ENCODE peak calls at places on chromosomes 2 and 18, in eight cellular contexts. R, I, J, T, M, S, W and Y are unnamed samples. For H3K4me1, the result is how much of the 10 kb centered on the place peaks cover.

GRCh38 chr2:95265182-95265581 is 9.1 kb upstream of the PROM2 start:
- DNase-seq in R (no peak), I (no peak), J (no peak), T (peak), M (no peak), S (no peak), W (no peak), Y (no peak)

GRCh38 chr18:34600874-34601273 is 109.2 kb upstream of the DTNA start:
- DNase-seq in R (no peak), I (no peak), J (no peak), T (no peak), M (no peak), S (no peak), W (no peak), Y (no peak)

GRCh38 chr2:95291222-95291621 is 5.9 kb upstream of the KCNIP3 start:
- DNase-seq in R (no peak), I (no peak), J (no peak), T (no peak), M (no peak), S (no peak), W (no peak), Y (no peak)

GRCh38 chr2:6896930-6897759 is 19.6 kb downstream of the RSAD2 start:
- DNase-seq in R (peak), I (peak), J (peak), T (no peak), M (no peak), S (peak), W (peak), Y (peak)

GRCh38 chr2:26724004-26724750 is 31.7 kb downstream of the KCNK3 start:
- DNase-seq in R (no peak), I (no peak), J (peak), T (peak), M (no peak), S (no peak), W (peak), Y (no peak)

GRCh38 chr2:68320118-68320641 is 431 bp upstream of the CNRIP1 start:
- DNase-seq in R (no peak), I (peak), J (no peak), T (no peak), M (no peak), S (no peak), W (no peak), Y (no peak)

GRCh38 chr2:88540346-88540745 is 86.9 kb downstream of the EIF2AK3 start:
- DNase-seq in R (no peak), I (no peak), J (no peak), T (no peak), M (no peak), S (no peak), W (no peak), Y (no peak)

GRCh38 chr2:236667526-236667925 is 97.9 kb downstream of the ACKR3 start:
- DNase-seq in R (no peak), I (no peak), J (no peak), T (peak), M (no peak), S (no peak), W (no peak), Y (no peak)

GRCh38 chr2:36578343-36579296 is 19.3 kb downstream of the FEZ2 start:
- DNase-seq in R (no peak), I (no peak), J (no peak), T (no peak), M (no peak), S (no peak), W (no peak), Y (no peak)

GRCh38 chr18:22871809-22872525 is 61.2 kb upstream of the RBBP8 start:
- DNase-seq in R (no peak), I (no peak), J (no peak), T (no peak), M (no peak), S (no peak), W (peak), Y (no peak)

GRCh38 chr2:149989447-149990063 is 402.0 kb upstream of the MMADHC start:
- DNase-seq in R (no peak), I (no peak), J (peak), T (no peak), M (no peak), S (no peak), W (no peak), Y (no peak)

GRCh38 chr2:195562624-195563566 is 94.1 kb upstream of the SLC39A10 start:
- DNase-seq in R (peak), I (no peak), J (no peak), T (no peak), M (no peak), S (no peak), W (no peak), Y (no peak)

GRCh38 chr18:25830787-25831186 is 259.6 kb downstream of the SS18 start:
- DNase-seq in R (no peak), I (no peak), J (peak), T (peak), M (no peak), S (no peak), W (no peak), Y (no peak)

GRCh38 chr2:161418715-161419337 is 2.7 kb downstream of the TBR1 start:
- DNase-seq in R (no peak), I (peak), J (no peak), T (no peak), M (no peak), S (no peak), W (no peak), Y (no peak)

GRCh38 chr2:111900859-111901258 is 2.5 kb downstream of the MERTK start:
- DNase-seq in R (peak), I (peak), J (peak), T (no peak), M (no peak), S (no peak), W (peak), Y (no peak)

GRCh38 chr2:69241664-69242063 is 145.4 kb downstream of the GFPT1 start:
- DNase-seq in R (no peak), I (no peak), J (no peak), T (no peak), M (no peak), S (no peak), W (no peak), Y (no peak)

GRCh38 chr18:55088000-55088401 is 128.7 kb upstream of the CCDC68 start:
- DNase-seq in R (no peak), I (no peak), J (no peak), T (no peak), M (no peak), S (no peak), W (no peak), Y (no peak)

GRCh38 chr18:69257861-69258458 is 142.7 kb upstream of the DOK6 start:
- DNase-seq in R (no peak), I (no peak), J (peak), T (no peak), M (no peak), S (no peak), W (no peak), Y (no peak)

GRCh38 chr18:9101730-9102390 is 639 bp upstream of the NDUFV2 start:
- DNase-seq in R (peak), I (no peak), J (peak), T (no peak), M (no peak), S (peak), W (peak), Y (peak)

GRCh38 chr2:236790991-236791390 is 221.4 kb downstream of the ACKR3 start:
- DNase-seq in R (no peak), I (no peak), J (no peak), T (no peak), M (no peak), S (no peak), W (no peak), Y (no peak)

GRCh38 chr2:231129216-231129615 is 4.4 kb upstream of the HTR2B start:
- DNase-seq in R (no peak), I (no peak), J (no peak), T (no peak), M (no peak), S (no peak), W (no peak), Y (no peak)

GRCh38 chr2:10382313-10383061 is 65.6 kb downstream of the ODC1 start:
- DNase-seq in R (peak), I (no peak), J (no peak), T (no peak), M (peak), S (peak), W (peak), Y (peak)

GRCh38 chr2:72115361-72116080 is 32.1 kb downstream of the CYP26B1 start:
- DNase-seq in R (no peak), I (no peak), J (no peak), T (peak), M (no peak), S (no peak), W (peak), Y (no peak)

GRCh38 chr2:25955036-25955435 is 27.3 kb downstream of the KIF3C start:
- DNase-seq in R (no peak), I (no peak), J (no peak), T (no peak), M (no peak), S (no peak), W (no peak), Y (no peak)

GRCh38 chr2:19989681-19990415 is at the start of gene WDR35:
- DNase-seq in R (peak), I (peak), J (peak), T (peak), M (peak), S (peak), W (peak), Y (peak)

GRCh38 chr2:240363718-240364581 is 71.5 kb upstream of the GPC1 start:
- DNase-seq in R (no peak), I (no peak), J (no peak), T (no peak), M (no peak), S (no peak), W (no peak), Y (no peak)

GRCh38 chr2:179787601-179788000 is 73.8 kb downstream of the ZNF385B start:
- DNase-seq in R (no peak), I (peak), J (no peak), T (no peak), M (no peak), S (no peak), W (no peak), Y (no peak)

GRCh38 chr18:76412010-76412817 is 82.8 kb downstream of the ZNF516 start:
- DNase-seq in R (no peak), I (no peak), J (no peak), T (no peak), M (no peak), S (no peak), W (no peak), Y (peak)

GRCh38 chr2:176891857-176892256 is 320.7 kb upstream of the HNRNPA3 start:
- DNase-seq in R (no peak), I (no peak), J (no peak), T (no peak), M (no peak), S (no peak), W (no peak), Y (no peak)
- H3K4me3 ChIP-seq in R (no peak), I (no peak), J (no peak), T (no peak), M (no peak), S (no peak), W (no peak), Y (no peak)

GRCh38 chr18:13219576-13219975 is 1.0 kb downstream of the LDLRAD4 start:
- DNase-seq in R (peak), I (no peak), J (no peak), T (no peak), M (no peak), S (no peak), W (peak), Y (no peak)
- H3K4me1 ChIP-seq in R (under half), I (under half), J (half or more), T (half or more), M (under half), S (under half), W (under half), Y (under half)

DNA sequence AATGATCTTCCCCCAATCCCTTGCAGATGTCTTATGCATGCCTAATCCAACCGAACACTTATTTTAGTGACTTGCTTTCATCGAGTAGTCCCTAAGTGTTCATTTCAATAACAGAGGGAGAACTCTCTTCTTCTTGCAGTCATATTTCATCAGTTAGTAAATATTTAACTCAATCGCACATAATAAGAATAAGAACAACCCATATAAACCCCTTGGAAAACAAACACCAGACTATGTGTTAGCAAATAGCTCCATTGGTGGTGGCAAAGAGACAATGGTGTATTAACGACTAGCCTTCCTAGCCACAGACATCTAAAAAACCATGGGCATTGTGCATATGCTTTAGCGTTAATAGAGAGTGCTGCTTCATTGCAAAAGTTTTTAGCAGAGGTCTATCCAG is 725.8 kb downstream of the BCL11A start:
- DNase-seq in R (no peak), I (no peak), J (no peak), T (no peak), M (no peak), S (no peak), W (no peak), Y (no peak)
- H3K27ac ChIP-seq in R (no peak), I (no peak), J (no peak), T (no peak), M (no peak), S (no peak), W (no peak), Y (no peak)

GRCh38 chr2:127638361-127639110 is 7.4 kb upstream of the GPR17 start:
- DNase-seq in R (no peak), I (no peak), J (no peak), T (no peak), M (no peak), S (no peak), W (no peak), Y (no peak)
- H3K4me3 ChIP-seq in R (no peak), I (no peak), J (no peak), T (no peak), M (no peak), S (no peak), W (no peak), Y (no peak)

GRCh38 chr2:226837787-226838603 is 2.1 kb downstream of the RHBDD1 start:
- DNase-seq in R (no peak), I (no peak), J (no peak), T (no peak), M (no peak), S (peak), W (peak), Y (no peak)
- H3K4me1 ChIP-seq in R (half or more), I (under half), J (under half), T (under half), M (under half), S (half or more), W (under half), Y (under half)